ENCODE peak calls at places on chromosomes 13 and 19, in ten cellular contexts. X, W, C, U, P, Y, J, F, R and I are unnamed samples.

GRCh38 chr19:6030214-6030507 is 52.2 kb upstream of the RANBP3 start:
- DNase-seq in X (no peak), W (no peak), C (no peak), U (no peak), P (no peak), Y (no peak), J (no peak), F (no peak), R (no peak), I (no peak)

GRCh38 chr19:18350490-18350889 is 10.1 kb downstream of the PGPEP1 start:
- DNase-seq in X (no peak), W (no peak), C (no peak), U (no peak), P (no peak), Y (no peak), J (no peak), F (no peak), R (no peak), I (no peak)

GRCh38 chr19:3670258-3670795 is 29.9 kb downstream of the PIP5K1C start:
- DNase-seq in X (no peak), W (peak; percentile 55), C (no peak), U (peak; percentile 96), P (no peak), Y (no peak), J (peak; percentile 68), F (no peak), R (no peak), I (no peak)

GRCh38 chr13:29817604-29818378 is 32.6 kb downstream of the UBL3 start:
- DNase-seq in X (no peak), W (no peak), C (no peak), U (no peak), P (no peak), Y (no peak), J (no peak), F (no peak), R (no peak), I (no peak)

GRCh38 chr19:55165952-55166529 is 372 bp downstream of the DNAAF3 start:
- DNase-seq in X (no peak), W (peak; percentile 95), C (peak; percentile 38), U (no peak), P (peak; percentile 66), Y (peak; percentile 33), J (peak; percentile 68), F (no peak), R (peak; percentile 78), I (peak; percentile 48)

GRCh38 chr13:39603424-39603947 is 493 bp upstream of the LHFPL6 start:
- DNase-seq in X (no peak), W (peak; percentile 73), C (no peak), U (no peak), P (no peak), Y (no peak), J (peak; percentile 8), F (no peak), R (no peak), I (peak; percentile 1)

GRCh38 chr13:73304442-73304841 is 245.6 kb downstream of the KLF5 start:
- DNase-seq in X (no peak), W (no peak), C (no peak), U (no peak), P (no peak), Y (no peak), J (no peak), F (no peak), R (no peak), I (no peak)

GRCh38 chr19:35043906-35044305 is 2.4 kb downstream of the HPN start:
- DNase-seq in X (no peak), W (no peak), C (no peak), U (no peak), P (no peak), Y (no peak), J (no peak), F (no peak), R (no peak), I (no peak)

GRCh38 chr19:7382694-7383093 is 34.0 kb downstream of the ARHGEF18 start:
- DNase-seq in X (no peak), W (peak; percentile 72), C (no peak), U (no peak), P (no peak), Y (no peak), J (no peak), F (no peak), R (no peak), I (no peak)

GRCh38 chr13:32720026-32720425 is 133.8 kb downstream of the PDS5B start:
- DNase-seq in X (no peak), W (no peak), C (no peak), U (no peak), P (no peak), Y (no peak), J (no peak), F (no peak), R (no peak), I (no peak)

GRCh38 chr13:101209206-101209893 is 207.0 kb downstream of the NALCN start:
- DNase-seq in X (no peak), W (no peak), C (no peak), U (no peak), P (peak; percentile 57), Y (no peak), J (no peak), F (no peak), R (no peak), I (no peak)

GRCh38 chr13:107866666-107867623 is 348.4 kb downstream of the LIG4 start:
- DNase-seq in X (no peak), W (peak; percentile 75), C (no peak), U (no peak), P (no peak), Y (no peak), J (no peak), F (no peak), R (peak; percentile 66), I (peak; percentile 19)

GRCh38 chr19:41726493-41726892 is 18.1 kb downstream of the CEACAM5 start:
- DNase-seq in X (no peak), W (peak; percentile 50), C (no peak), U (peak; percentile 31), P (no peak), Y (no peak), J (no peak), F (no peak), R (no peak), I (no peak)

GRCh38 chr19:44615529-44616247 is 2.3 kb downstream of the IGSF23 start:
- DNase-seq in X (no peak), W (no peak), C (no peak), U (no peak), P (no peak), Y (no peak), J (no peak), F (no peak), R (no peak), I (no peak)

DNA sequence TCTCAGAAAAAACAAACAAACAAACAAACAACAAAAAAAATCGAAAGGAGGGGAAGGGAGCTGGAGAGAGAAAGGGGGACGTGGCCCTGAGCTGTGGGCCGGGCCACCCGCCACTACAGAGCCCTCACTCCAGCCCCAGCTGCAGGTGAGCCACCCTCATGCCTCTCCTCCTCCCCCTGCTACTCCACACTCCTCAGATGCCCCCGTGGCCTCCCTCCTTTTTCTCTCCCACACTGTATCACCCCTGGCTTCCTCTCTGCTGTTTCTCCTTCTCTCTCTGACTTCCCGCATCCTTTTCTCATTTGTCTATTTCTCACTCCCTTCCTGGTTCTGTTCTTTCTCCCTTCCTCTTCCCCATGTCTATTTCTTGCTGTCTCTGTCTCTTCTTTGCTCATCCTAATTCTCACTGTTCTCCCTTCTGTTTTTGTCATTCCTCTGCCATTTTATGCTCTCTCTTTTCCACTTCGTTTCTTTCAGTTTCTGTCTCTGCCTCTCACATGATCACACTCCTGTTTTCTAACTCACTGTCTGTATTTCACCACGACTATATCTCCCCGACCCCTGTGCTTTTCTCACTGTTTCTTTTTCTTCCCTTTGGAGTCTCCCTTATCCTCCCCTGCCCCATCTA is 2.7 kb downstream of the KLK2 start:
- DNase-seq in X (no peak), W (no peak), C (no peak), U (no peak), P (no peak), Y (no peak), J (no peak), F (no peak), R (no peak), I (no peak)
- H3K27ac ChIP-seq in X (no peak overlapping the region), W (no peak overlapping the region), C (no peak overlapping the region), U (no peak overlapping the region), P (no peak overlapping the region), Y (no peak overlapping the region), J (no peak overlapping the region), F (no peak overlapping the region), R (no peak overlapping the region), I (no peak overlapping the region)

DNA sequence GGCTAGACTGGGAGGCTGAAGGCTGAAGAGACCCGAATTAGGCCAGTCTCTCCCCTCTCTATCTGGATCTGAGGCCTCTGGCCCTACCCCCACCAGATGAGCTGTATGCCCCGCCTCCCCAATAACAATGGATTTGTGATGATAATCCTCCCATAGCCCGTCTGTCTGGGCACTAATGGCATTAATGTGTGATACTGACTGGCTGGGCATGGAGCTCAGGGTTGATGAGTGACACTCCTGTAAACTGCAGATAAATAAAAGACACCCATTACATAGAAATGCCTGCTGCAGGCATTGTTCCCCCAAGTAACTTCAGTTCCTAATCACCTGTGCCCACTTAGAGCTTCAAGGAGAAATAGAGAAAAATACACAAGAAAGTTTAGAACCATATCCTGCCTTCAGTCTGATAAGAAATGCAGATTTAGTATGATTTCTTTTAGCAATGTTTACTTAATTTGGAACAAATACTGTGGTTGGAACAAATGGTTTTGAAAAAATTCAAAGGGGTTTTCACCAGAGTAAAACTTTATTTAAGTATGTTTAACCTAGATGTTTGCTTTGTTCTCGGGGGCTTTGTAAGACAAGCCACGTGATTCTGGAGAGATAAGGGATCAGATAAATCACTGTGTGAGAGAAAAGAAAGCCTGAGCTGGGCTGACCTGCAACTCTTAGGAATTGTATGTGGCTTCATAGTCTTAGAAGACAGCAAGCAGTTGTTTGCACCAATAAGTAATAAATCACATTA is 60.3 kb downstream of the TNFRSF19 start:
- DNase-seq in X (no peak), W (peak; percentile 70), C (no peak), U (no peak), P (no peak), Y (no peak), J (no peak), F (no peak), R (no peak), I (no peak)
- H3K27ac ChIP-seq in X (no peak overlapping the region), W (peak overlapping the region; percentile 75), C (no peak overlapping the region), U (no peak overlapping the region), P (no peak overlapping the region), Y (no peak overlapping the region), J (no peak overlapping the region), F (no peak overlapping the region), R (no peak overlapping the region), I (no peak overlapping the region)

DNA sequence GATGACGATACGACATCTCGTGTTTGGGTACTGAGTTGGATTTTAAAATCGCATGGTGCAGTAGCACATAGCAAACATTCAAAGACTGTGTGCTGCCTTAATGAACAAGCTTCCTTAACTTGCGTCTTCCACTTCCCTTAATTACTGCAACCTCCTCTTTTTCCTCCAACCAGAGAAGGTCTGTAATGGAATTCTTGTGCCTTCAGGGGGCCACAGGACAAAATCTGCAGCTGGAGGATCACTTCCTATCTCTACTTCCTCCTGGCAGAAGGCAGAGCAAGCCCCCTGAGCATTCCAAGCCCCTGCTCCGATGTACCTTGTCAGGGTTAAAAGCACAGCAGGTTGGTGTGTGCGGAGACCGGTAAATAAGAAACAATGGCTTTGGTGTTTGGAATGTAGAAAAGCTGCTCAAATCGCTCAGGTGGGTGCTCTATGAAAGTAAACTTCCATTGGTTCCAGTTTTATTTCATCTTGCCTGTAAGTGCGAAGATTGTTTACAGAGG is 151.3 kb upstream of the UQCRFS1 start:
- DNase-seq in X (no peak), W (peak; percentile 63), C (no peak), U (no peak), P (no peak), Y (no peak), J (no peak), F (no peak), R (no peak), I (no peak)
- H3K27ac ChIP-seq in X (no peak overlapping the region), W (no peak overlapping the region), C (no peak overlapping the region), U (no peak overlapping the region), P (no peak overlapping the region), Y (no peak overlapping the region), J (no peak overlapping the region), F (no peak overlapping the region), R (no peak overlapping the region), I (no peak overlapping the region)

GRCh38 chr19:46404039-46404883 is 9.1 kb downstream of the CCDC8 start:
- DNase-seq in X (no peak), W (peak; percentile 90), C (no peak), U (no peak), P (no peak), Y (no peak), J (peak; percentile 63), F (no peak), R (no peak), I (no peak)
- H3K27ac ChIP-seq in X (no peak overlapping the region), W (peak overlapping the region; percentile 16), C (no peak overlapping the region), U (peak overlapping the region; percentile 83), P (no peak overlapping the region), Y (no peak overlapping the region), J (peak overlapping the region; percentile 72), F (no peak overlapping the region), R (peak overlapping the region; percentile 47), I (peak overlapping the region; percentile 61)